ENCODE peak calls at places on chromosome 15, in six cellular contexts. L, I, H, R, T and J are unnamed samples.

GRCh38 chr15:50653156-50653743 is 33.3 kb downstream of the TRPM7 start:
- DNase-seq in L (no peak), I (no peak), H (no peak), R (no peak), T (no peak), J (no peak)

GRCh38 chr15:44501768-44502366 is 35.1 kb upstream of the EIF3J start:
- DNase-seq in L (peak), I (no peak), H (peak), R (no peak), T (peak), J (no peak)

GRCh38 chr15:57237282-57237642 is 139.0 kb upstream of the CGNL1 start:
- DNase-seq in L (no peak), I (no peak), H (no peak), R (no peak), T (no peak), J (no peak)

GRCh38 chr15:59224474-59224873 is 17.8 kb downstream of the LDHAL6B start:
- DNase-seq in L (no peak), I (peak), H (no peak), R (no peak), T (no peak), J (no peak)

GRCh38 chr15:78838480-78838879 is 27.2 kb upstream of the ADAMTS7 start:
- DNase-seq in L (no peak), I (no peak), H (no peak), R (no peak), T (no peak), J (no peak)

GRCh38 chr15:63535689-63536088 is 31.3 kb downstream of the USP3 start:
- DNase-seq in L (no peak), I (no peak), H (no peak), R (no peak), T (no peak), J (no peak)

GRCh38 chr15:54083501-54083900 is 105.3 kb downstream of the UNC13C start:
- DNase-seq in L (no peak), I (no peak), H (no peak), R (no peak), T (no peak), J (no peak)

GRCh38 chr15:29698030-29698701 is 124.1 kb downstream of the TJP1 start:
- DNase-seq in L (peak), I (no peak), H (no peak), R (no peak), T (peak), J (no peak)

GRCh38 chr15:40064231-40064894 is 25.4 kb upstream of the SRP14 start:
- DNase-seq in L (peak), I (no peak), H (no peak), R (no peak), T (no peak), J (peak)

GRCh38 chr15:29677871-29678431 is 144.3 kb downstream of the TJP1 start:
- DNase-seq in L (no peak), I (peak), H (no peak), R (no peak), T (no peak), J (no peak)

GRCh38 chr15:35243758-35244157 is 158.7 kb upstream of the NANOGP8 start:
- DNase-seq in L (no peak), I (no peak), H (no peak), R (no peak), T (no peak), J (no peak)

GRCh38 chr15:67181221-67181639 is 73.2 kb downstream of the AAGAB start:
- DNase-seq in L (no peak), I (no peak), H (no peak), R (no peak), T (no peak), J (no peak)

GRCh38 chr15:68574051-68574450 is 4.7 kb upstream of the CORO2B start:
- DNase-seq in L (no peak), I (no peak), H (no peak), R (no peak), T (no peak), J (peak)

GRCh38 chr15:60660290-60661051 is 181.5 kb upstream of the ICE2 start:
- DNase-seq in L (no peak), I (no peak), H (no peak), R (no peak), T (no peak), J (peak)

GRCh38 chr15:84956199-84956598 is 25.5 kb upstream of the PDE8A start:
- DNase-seq in L (no peak), I (no peak), H (no peak), R (no peak), T (no peak), J (no peak)

GRCh38 chr15:45522179-45522930 is at the start of gene SLC30A4:
- DNase-seq in L (peak), I (peak), H (peak), R (peak), T (no peak), J (peak)
- TF ChIP-seq POLR2A in L (peak), I (no peak), H (no peak), R (no peak), T (no peak), J (peak)

DNA sequence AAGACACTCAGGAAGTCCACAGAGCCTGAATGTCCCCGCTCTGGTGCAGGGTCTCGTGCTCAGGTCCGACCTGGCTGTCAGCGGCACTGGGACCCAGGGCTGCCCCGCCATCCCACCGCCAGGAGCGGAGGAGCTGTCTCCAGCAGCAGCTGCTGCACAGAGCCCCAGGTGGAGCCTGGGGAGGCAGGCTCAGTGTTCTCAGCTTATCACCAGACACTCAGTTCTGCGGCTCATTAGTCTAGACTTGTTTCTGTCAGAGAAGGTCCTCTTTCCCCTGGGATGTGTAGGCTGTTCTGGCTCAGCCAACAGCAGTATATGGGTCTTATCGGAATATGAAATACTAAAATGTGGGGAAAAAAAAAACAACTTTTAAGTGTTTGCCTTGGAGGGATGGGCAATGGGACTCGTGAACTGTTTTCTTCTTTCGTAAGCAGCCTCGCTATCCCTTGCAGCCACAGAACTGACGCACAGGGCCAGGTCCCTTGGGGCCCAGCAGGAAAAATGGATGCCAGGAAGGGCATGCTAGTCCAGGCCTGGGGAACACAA is 75.9 kb downstream of the KLF13 start:
- DNase-seq in L (no peak), I (no peak), H (no peak), R (peak), T (no peak), J (peak)
- TF ChIP-seq EP300 in L (no peak), I (no peak), H (no peak), R (peak), T (no peak), J (peak)

GRCh38 chr15:90901799-90902655 is 1.1 kb upstream of the MAN2A2 start:
- DNase-seq in L (peak), I (peak), H (peak), R (peak), T (peak), J (peak)
- H3K27ac ChIP-seq in L (peak), I (peak), H (peak), R (peak), T (peak), J (peak)

GRCh38 chr15:74788716-74789151 is 6.9 kb downstream of the CSK start:
- DNase-seq in L (no peak), I (no peak), H (no peak), R (no peak), T (no peak), J (no peak)
- TF ChIP-seq POLR2A in L (no peak), I (no peak), H (no peak), R (no peak), T (no peak), J (no peak)

GRCh38 chr15:49471733-49472132 is 48.7 kb downstream of the FGF7 start:
- DNase-seq in L (no peak), I (no peak), H (no peak), R (no peak), T (no peak), J (no peak)
- TF ChIP-seq EP300 in L (no peak), I (no peak), H (no peak), R (no peak), T (no peak), J (no peak)

DNA sequence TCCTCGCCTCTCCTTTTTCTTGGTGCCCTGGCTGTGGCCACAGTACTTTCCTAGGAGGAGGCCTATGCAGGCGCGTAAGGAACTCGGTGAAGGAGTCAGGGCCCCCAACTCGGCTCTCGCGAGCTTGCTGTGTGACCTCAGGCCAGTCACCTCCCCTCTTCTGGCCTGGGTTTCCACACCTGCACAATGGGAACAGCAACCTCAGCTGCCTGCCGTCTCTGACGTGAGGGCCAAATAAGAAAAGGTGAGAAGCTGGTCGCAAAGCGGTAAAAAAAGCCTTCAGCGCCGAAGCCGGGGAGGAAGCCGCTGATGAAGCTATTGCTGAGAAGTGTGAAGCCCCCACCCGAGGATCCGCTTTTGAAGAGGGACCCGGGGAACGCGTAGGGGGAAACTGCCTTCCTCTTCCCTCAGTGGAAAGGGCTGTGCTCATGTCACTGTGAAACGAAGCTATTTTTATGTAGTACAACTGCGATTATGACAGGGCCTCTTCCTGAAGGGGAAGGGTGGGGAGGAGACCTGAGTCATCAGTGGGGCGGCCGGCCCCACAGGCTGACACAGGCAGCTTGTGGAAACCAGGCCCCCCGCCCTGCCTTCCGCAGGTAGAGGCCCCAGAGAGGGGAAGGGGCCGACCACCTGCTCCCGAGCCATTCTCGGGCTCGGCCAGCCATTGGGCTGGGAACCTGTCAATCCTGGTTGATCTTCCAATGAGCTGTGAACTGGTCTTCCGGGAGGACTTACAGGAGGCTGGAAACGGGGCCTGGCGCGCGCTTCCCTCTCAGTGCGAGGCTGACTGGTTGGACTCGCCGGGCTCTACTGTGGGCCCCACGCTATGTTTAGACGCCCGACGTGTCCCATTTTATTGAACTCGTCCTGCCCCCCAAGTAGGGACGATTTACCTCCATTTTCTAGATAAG is 18.0 kb upstream of the ANKDD1A start:
- DNase-seq in L (peak), I (peak), H (peak), R (peak), T (peak), J (peak)
- H3K27ac ChIP-seq in L (no peak), I (peak), H (peak), R (peak), T (no peak), J (peak)

GRCh38 chr15:83844742-83845141 is 190.8 kb downstream of the ADAMTSL3 start:
- DNase-seq in L (no peak), I (no peak), H (no peak), R (peak), T (no peak), J (no peak)
- TF ChIP-seq POLR2A in L (no peak), I (no peak), H (no peak), R (no peak), T (no peak), J (no peak)